ENCODE peak calls at places on chromosomes 7 and 10, in six cellular contexts. U, L, V, T, I and M are unnamed samples.

GRCh38 chr7:84783161-84783803 is 403.6 kb downstream of the SEMA3D start:
- DNase-seq in I (no peak), L (no peak), V (no peak), T (no peak), U (no peak), M (no peak)

GRCh38 chr10:59517961-59518360 is 155.6 kb upstream of the FAM13C start:
- DNase-seq in L (no peak), U (no peak), I (no peak), V (no peak), T (no peak), M (no peak)

GRCh38 chr10:98252451-98252850 is 15.5 kb downstream of the LOXL4 start:
- DNase-seq in L (no peak), I (no peak), V (no peak), U (no peak), T (no peak), M (no peak)

GRCh38 chr7:31003721-31004120 is 40.0 kb downstream of the GHRHR start:
- DNase-seq in T (no peak), V (no peak), I (no peak), U (no peak), L (no peak), M (no peak)

GRCh38 chr10:93471110-93471651 is 11.0 kb downstream of the MYOF start:
- DNase-seq in L (peak), V (peak), T (peak), U (no peak), I (peak), M (peak)

GRCh38 chr10:130559213-130559944 is 423.2 kb downstream of the GLRX3 start:
- DNase-seq in T (no peak), V (no peak), U (no peak), I (no peak), L (no peak), M (no peak)

GRCh38 chr10:76150139-76150885 is 718.9 kb downstream of the LRMDA start:
- DNase-seq in L (no peak), V (no peak), I (no peak), U (no peak), T (no peak), M (no peak)

GRCh38 chr7:41003031-41003925 is 699.6 kb downstream of the INHBA start:
- DNase-seq in V (no peak), T (peak), I (peak), L (no peak), U (no peak), M (no peak)

GRCh38 chr10:89554433-89554832 is 19.0 kb upstream of the SLC16A12 start:
- DNase-seq in V (no peak), L (no peak), I (no peak), T (no peak), U (no peak), M (no peak)

GRCh38 chr7:131149840-131150239 is 177.8 kb upstream of the MKLN1 start:
- DNase-seq in U (no peak), I (no peak), T (no peak), L (no peak), V (no peak), M (no peak)

GRCh38 chr10:89555688-89556445 is 20.5 kb upstream of the SLC16A12 start:
- DNase-seq in I (peak), U (no peak), V (no peak), T (peak), L (no peak), M (no peak)

GRCh38 chr10:11336703-11337102 is 274.7 kb downstream of the USP6NL start:
- DNase-seq in T (no peak), I (no peak), L (no peak), U (no peak), V (no peak), M (no peak)

GRCh38 chr10:60384006-60384405 is 5.7 kb downstream of the ANK3 start:
- DNase-seq in T (no peak), I (no peak), L (no peak), U (no peak), V (no peak), M (no peak)

GRCh38 chr7:42189535-42189934 is 47.5 kb downstream of the GLI3 start:
- DNase-seq in T (peak), V (no peak), L (no peak), U (no peak), I (no peak), M (no peak)

GRCh38 chr7:42414028-42414427 is 177.0 kb upstream of the GLI3 start:
- DNase-seq in L (peak), I (no peak), T (no peak), V (no peak), U (no peak), M (no peak)

GRCh38 chr7:65722361-65722792 is 150.5 kb upstream of the VKORC1L1 start:
- DNase-seq in L (no peak), V (no peak), I (no peak), T (peak), U (peak), M (no peak)

GRCh38 chr7:17371656-17372524 is 73.4 kb downstream of the AHR start:
- DNase-seq in U (no peak), V (peak), L (peak), I (peak), T (peak), M (peak)

GRCh38 chr7:108010377-108010776 is 7.4 kb upstream of the LAMB1 start:
- DNase-seq in V (no peak), U (no peak), I (no peak), T (no peak), L (no peak), M (no peak)

GRCh38 chr7:142481548-142481947 is 223.7 kb upstream of the PRSS58 start:
- DNase-seq in T (peak), I (peak), V (no peak), U (no peak), L (no peak), M (no peak)

GRCh38 chr7:49396194-49396593 is 377.2 kb upstream of the VWC2 start:
- DNase-seq in I (no peak), L (no peak), V (no peak), T (no peak), U (no peak), M (no peak)

GRCh38 chr10:23391817-23392216 is 47.1 kb upstream of the OTUD1 start:
- DNase-seq in I (no peak), U (no peak), T (no peak), V (no peak), L (no peak), M (no peak)

GRCh38 chr7:50687575-50688261 is 95.0 kb downstream of the GRB10 start:
- DNase-seq in L (no peak), V (peak), I (no peak), T (no peak), U (no peak), M (no peak)

GRCh38 chr10:15427836-15428414 is 56.8 kb upstream of the FAM171A1 start:
- DNase-seq in V (peak), I (peak), U (no peak), L (peak), T (peak), M (peak)

GRCh38 chr7:137235434-137235833 is 108.1 kb downstream of the PTN start:
- DNase-seq in L (no peak), T (no peak), I (no peak), V (no peak), U (no peak), M (no peak)

GRCh38 chr10:22475857-22476600 is 130.7 kb downstream of the SPAG6 start:
- DNase-seq in L (no peak), I (no peak), T (no peak), V (no peak), U (peak), M (no peak)

GRCh38 chr10:15237351-15237750 is 68.9 kb upstream of the NMT2 start:
- DNase-seq in V (no peak), T (peak), U (no peak), I (peak), L (no peak), M (no peak)

GRCh38 chr7:44881066-44881600 is 4.2 kb downstream of the PURB start:
- DNase-seq in T (no peak), V (no peak), I (no peak), L (no peak), U (no peak), M (no peak)

DNA sequence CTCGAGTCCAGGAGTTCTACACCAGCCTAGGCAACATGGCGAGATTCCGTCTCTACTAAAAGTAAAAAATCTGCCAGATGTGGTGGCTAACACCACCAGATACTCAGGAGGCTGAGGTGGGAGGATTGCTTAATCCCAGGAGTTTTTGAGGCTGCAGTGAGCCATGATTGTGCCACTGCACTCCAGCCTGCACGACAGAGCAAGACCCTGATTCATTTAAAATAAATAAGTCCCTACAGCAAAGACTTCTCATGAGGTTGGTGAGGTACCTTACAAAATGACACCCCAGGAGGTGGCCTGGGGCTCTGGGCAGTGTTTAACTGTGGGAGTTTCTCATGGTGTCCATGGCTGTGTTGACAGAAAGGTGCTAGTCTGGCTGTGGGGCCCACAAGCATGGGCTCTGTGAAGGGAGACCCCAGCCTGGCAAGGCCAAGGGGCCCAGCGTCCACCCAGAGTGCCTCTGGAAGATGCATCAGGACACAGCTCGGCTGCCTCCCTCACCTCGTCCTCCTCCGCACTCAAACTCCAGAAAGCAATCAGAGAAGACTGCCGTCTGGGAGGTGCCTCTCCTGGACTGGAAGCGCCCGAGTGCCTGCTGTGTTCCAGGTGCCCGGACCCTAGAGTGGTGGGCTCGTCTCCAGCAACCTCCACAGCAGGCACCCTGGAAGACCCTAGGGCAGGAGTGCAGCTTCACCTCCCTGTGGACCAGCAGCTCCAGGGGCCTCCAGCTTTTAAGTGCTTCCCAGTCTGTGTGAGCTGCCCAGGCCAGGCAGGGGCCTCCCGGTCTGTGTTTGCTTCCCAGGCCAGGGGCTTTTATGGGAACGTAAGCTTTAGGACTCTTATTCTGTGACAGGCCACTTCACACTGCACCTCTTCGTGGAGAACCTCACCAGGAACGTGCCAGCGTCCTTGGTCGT is 6.3 kb upstream of the PWWP2B start:
- DNase-seq in I (no peak), V (no peak), L (no peak), U (no peak), T (no peak), M (no peak)
- TF ChIP-seq CTCF in I (no peak), V (no peak), L (no peak), U (no peak), T (no peak), M (no peak)

GRCh38 chr7:25979605-25980004 is 172.4 kb upstream of the NFE2L3 start:
- DNase-seq in L (no peak), V (no peak), U (no peak), T (no peak), I (no peak), M (no peak)
- TF ChIP-seq CTCF in L (no peak), V (no peak), U (no peak), T (no peak), I (no peak), M (no peak)

GRCh38 chr10:51206471-51206870 is 132.2 kb downstream of the PRKG1 start:
- DNase-seq in U (no peak), I (no peak), L (no peak), T (no peak), V (no peak), M (no peak)
- TF ChIP-seq CTCF in U (no peak), I (no peak), L (no peak), T (no peak), V (no peak), M (no peak)

DNA sequence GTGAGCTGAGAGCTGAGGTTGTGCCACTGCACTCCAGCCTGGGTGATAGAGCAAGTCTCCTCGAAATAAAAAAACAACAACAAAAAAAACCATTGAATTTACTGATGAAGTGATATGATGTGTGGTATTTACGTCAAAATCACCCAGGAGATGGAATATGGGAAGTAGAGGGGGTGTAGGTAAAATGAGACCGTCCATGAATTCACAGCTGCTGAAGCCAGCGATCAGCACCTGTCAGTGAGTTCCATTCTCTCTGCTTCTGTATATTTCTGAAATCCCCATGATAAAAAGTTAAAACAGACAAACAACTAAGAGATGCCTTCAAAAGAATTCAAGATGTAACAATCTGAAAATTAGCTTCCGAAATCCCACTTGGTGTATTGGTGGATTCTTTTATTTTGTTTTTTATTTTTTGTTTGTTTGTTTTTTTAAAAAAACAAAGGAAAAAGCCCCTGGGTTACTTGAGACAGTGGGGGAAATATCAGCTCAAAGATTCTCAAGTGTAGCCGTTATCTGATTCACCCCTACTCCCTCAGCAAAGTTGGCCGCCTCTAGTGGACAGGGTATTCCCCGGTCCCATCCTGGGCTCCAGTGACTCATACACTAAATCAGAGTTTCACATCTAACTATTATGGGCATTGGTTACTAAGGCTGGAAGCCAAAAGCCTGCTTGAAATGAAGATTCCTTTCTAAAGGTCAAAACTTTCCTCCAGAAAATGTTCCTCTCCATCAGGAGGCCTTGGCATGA is 76.4 kb downstream of the MAP3K8 start:
- DNase-seq in T (peak), U (peak), L (no peak), V (peak), I (peak), M (no peak)
- TF ChIP-seq CTCF in T (peak), U (no peak), L (no peak), V (peak), I (peak), M (peak)

DNA sequence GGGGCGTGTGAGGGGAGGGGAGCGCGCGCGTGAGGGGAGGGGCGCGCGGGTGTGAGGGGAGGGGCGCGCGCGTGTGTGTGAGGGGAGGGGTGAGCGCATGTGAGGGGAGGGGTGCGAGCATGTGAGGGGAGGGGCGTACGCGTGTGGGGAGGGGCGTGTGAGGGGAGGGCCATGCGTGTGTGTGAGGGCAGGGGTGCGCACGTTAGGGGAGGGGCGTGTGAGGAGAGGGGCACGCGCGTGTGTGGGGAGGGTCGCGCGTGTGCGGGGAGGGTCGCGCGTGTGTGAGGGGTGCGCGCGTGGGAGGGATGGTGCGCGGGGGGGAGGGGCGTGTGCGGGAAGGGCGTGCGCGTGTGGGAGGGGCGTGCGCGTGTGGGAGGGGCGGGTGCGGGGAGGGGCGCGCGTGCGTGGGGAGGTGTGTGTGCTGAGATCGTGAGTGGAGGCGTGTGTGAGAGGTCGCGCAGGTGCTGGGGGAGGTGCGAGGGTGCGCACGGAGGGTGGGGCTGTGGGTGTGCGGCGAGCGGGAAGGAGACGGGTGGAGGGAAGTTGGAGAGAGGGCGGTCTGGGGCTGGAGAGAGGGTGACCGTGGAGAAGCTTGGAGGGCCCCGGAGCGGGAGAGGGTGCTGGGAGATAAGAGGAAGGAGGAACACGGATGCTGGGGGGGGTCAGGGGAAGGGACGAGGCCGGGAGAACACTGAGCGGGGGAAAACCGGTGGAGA is 19.7 kb downstream of the MXI1 start:
- DNase-seq in T (no peak), U (peak), L (no peak), I (no peak), V (no peak), M (no peak)
- TF ChIP-seq CTCF in T (no peak), U (no peak), L (no peak), I (no peak), V (no peak), M (no peak)

GRCh38 chr7:1558181-1558811 is 2.3 kb upstream of the TMEM184A start:
- DNase-seq in U (no peak), L (no peak), T (no peak), I (no peak), V (no peak), M (no peak)
- TF ChIP-seq CTCF in U (no peak), L (peak), T (peak), I (peak), V (no peak), M (peak)

GRCh38 chr7:87146740-87147386 is 5.4 kb upstream of the DMTF1 start:
- DNase-seq in T (no peak), V (no peak), U (no peak), L (no peak), I (no peak), M (no peak)

GRCh38 chr7:87147500-87147899 is 4.8 kb upstream of the DMTF1 start:
- DNase-seq in V (no peak), L (no peak), I (no peak), U (no peak), T (no peak), M (no peak)

GRCh38 chr7:87151701-87152111 is 547 bp upstream of the DMTF1 start:
- DNase-seq in V (no peak), T (no peak), U (no peak), I (no peak), L (no peak), M (no peak)

GRCh38 chr7:87151002-87151505 is 1.2 kb upstream of the DMTF1 start:
- DNase-seq in U (no peak), V (no peak), T (no peak), I (no peak), L (no peak), M (no peak)

DNA sequence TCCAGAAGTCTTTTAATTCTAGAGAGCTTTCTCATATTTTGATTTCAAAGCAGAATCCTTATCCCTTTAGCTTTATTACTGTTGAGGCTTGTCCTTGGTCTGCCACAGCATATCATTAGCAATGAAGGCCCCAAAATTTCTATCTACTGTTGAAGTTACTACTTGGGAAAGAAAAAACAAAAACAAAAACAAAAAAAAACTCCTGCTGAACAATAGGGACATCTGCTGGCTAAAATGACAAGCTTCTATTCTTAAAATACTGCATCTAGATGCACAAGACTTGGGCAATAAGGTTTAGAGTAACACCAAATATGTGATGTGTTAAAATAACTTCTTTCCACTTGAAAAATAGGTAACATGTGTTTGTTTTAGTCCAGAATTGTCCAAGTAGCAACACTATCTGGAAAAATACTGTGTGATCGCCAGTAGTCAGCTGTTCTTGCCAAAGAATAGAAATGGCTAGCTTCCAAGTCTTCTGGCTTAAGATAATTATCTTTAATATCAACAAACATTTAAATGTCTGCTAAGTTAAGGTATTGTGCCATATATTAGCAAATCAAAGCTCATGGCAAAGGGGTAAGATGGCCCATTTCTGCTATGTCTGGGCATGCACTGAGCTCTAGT is 3.8 kb upstream of the DMTF1 start:
- DNase-seq in U (no peak), I (no peak), V (no peak), L (no peak), T (peak), M (no peak)
- TF ChIP-seq CTCF in U (peak), I (peak), V (peak), L (peak), T (peak), M (peak)

GRCh38 chr10:81179805-81180452 is 642.2 kb downstream of the SH2D4B start:
- DNase-seq in U (no peak), I (no peak), L (no peak), V (no peak), T (no peak), M (no peak)
- TF ChIP-seq CTCF in U (peak), I (peak), L (peak), V (peak), T (peak), M (peak)